ENCODE peak calls at places on chromosomes 5 and 9, in eight cellular contexts. One of them, this sample, is unnamed.

GRCh38 chr5:80607832-80608231 is 37.8 kb upstream of the ANKRD34B start:
- DNase-seq in AG10803: no peak
- DNase-seq in nephron progenitor cell: no peak
- DNase-seq in AG09319: no peak
- DNase-seq in Caco-2: no peak
- DNase-seq in activated CD8-positive, alpha-beta T cell treated with anti-CD3 and anti-CD28 coated beads for 36 hours: no peak
- DNase-seq in foreskin fibroblast: no peak
- DNase-seq in OCI-LY7: no peak
- DNase-seq in this sample: no peak

GRCh38 chr5:157269763-157270272 is 3.9 kb downstream of the CYFIP2 start:
- DNase-seq in AG10803: no peak
- DNase-seq in nephron progenitor cell: no peak
- DNase-seq in AG09319: no peak
- DNase-seq in Caco-2: no peak
- DNase-seq in activated CD8-positive, alpha-beta T cell treated with anti-CD3 and anti-CD28 coated beads for 36 hours: peak
- DNase-seq in foreskin fibroblast: no peak
- DNase-seq in OCI-LY7: no peak
- DNase-seq in this sample: no peak

GRCh38 chr9:135363556-135363955 is 116.0 kb upstream of the PPP1R26 start:
- DNase-seq in AG10803: no peak
- DNase-seq in nephron progenitor cell: no peak
- DNase-seq in AG09319: no peak
- DNase-seq in Caco-2: no peak
- DNase-seq in activated CD8-positive, alpha-beta T cell treated with anti-CD3 and anti-CD28 coated beads for 36 hours: no peak
- DNase-seq in foreskin fibroblast: no peak
- DNase-seq in OCI-LY7: no peak
- DNase-seq in this sample: no peak

GRCh38 chr9:133676450-133676849 is 40.3 kb downstream of the DBH start:
- DNase-seq in AG10803: no peak
- DNase-seq in nephron progenitor cell: no peak
- DNase-seq in AG09319: no peak
- DNase-seq in Caco-2: no peak
- DNase-seq in activated CD8-positive, alpha-beta T cell treated with anti-CD3 and anti-CD28 coated beads for 36 hours: no peak
- DNase-seq in foreskin fibroblast: no peak
- DNase-seq in OCI-LY7: no peak
- DNase-seq in this sample: no peak

GRCh38 chr5:66343370-66344071 is 199.4 kb downstream of the SREK1 start:
- DNase-seq in AG10803: no peak
- DNase-seq in nephron progenitor cell: no peak
- DNase-seq in AG09319: no peak
- DNase-seq in Caco-2: no peak
- DNase-seq in activated CD8-positive, alpha-beta T cell treated with anti-CD3 and anti-CD28 coated beads for 36 hours: no peak
- DNase-seq in foreskin fibroblast: no peak
- DNase-seq in OCI-LY7: no peak
- DNase-seq in this sample: no peak

GRCh38 chr9:134833294-134833880 is 47.2 kb upstream of the FCN2 start:
- DNase-seq in AG10803: no peak
- DNase-seq in nephron progenitor cell: no peak
- DNase-seq in AG09319: no peak
- DNase-seq in Caco-2: no peak
- DNase-seq in activated CD8-positive, alpha-beta T cell treated with anti-CD3 and anti-CD28 coated beads for 36 hours: no peak
- DNase-seq in foreskin fibroblast: no peak
- DNase-seq in OCI-LY7: no peak
- DNase-seq in this sample: no peak

GRCh38 chr9:121818016-121818661 is 166.7 kb downstream of the DAB2IP start:
- DNase-seq in AG10803: no peak
- DNase-seq in nephron progenitor cell: no peak
- DNase-seq in AG09319: no peak
- DNase-seq in Caco-2: no peak
- DNase-seq in activated CD8-positive, alpha-beta T cell treated with anti-CD3 and anti-CD28 coated beads for 36 hours: no peak
- DNase-seq in foreskin fibroblast: no peak
- DNase-seq in OCI-LY7: no peak
- DNase-seq in this sample: no peak

GRCh38 chr5:137994556-137994955 is 38.3 kb downstream of the FAM13B start:
- DNase-seq in AG10803: no peak
- DNase-seq in nephron progenitor cell: no peak
- DNase-seq in AG09319: no peak
- DNase-seq in Caco-2: no peak
- DNase-seq in activated CD8-positive, alpha-beta T cell treated with anti-CD3 and anti-CD28 coated beads for 36 hours: no peak
- DNase-seq in foreskin fibroblast: no peak
- DNase-seq in OCI-LY7: no peak
- DNase-seq in this sample: no peak

GRCh38 chr9:125745682-125746016 is 1.5 kb upstream of the PBX3 start:
- DNase-seq in AG10803: no peak
- DNase-seq in nephron progenitor cell: no peak
- DNase-seq in AG09319: no peak
- DNase-seq in Caco-2: no peak
- DNase-seq in activated CD8-positive, alpha-beta T cell treated with anti-CD3 and anti-CD28 coated beads for 36 hours: no peak
- DNase-seq in foreskin fibroblast: no peak
- DNase-seq in OCI-LY7: no peak
- DNase-seq in this sample: peak

GRCh38 chr9:118222375-118222774 is 518.2 kb downstream of the TLR4 start:
- DNase-seq in AG10803: no peak
- DNase-seq in nephron progenitor cell: peak
- DNase-seq in AG09319: no peak
- DNase-seq in Caco-2: no peak
- DNase-seq in activated CD8-positive, alpha-beta T cell treated with anti-CD3 and anti-CD28 coated beads for 36 hours: no peak
- DNase-seq in foreskin fibroblast: no peak
- DNase-seq in OCI-LY7: no peak
- DNase-seq in this sample: no peak

GRCh38 chr5:130963798-130964197 is 201.3 kb downstream of the HINT1 start:
- DNase-seq in AG10803: peak
- DNase-seq in nephron progenitor cell: no peak
- DNase-seq in AG09319: no peak
- DNase-seq in Caco-2: no peak
- DNase-seq in activated CD8-positive, alpha-beta T cell treated with anti-CD3 and anti-CD28 coated beads for 36 hours: no peak
- DNase-seq in foreskin fibroblast: no peak
- DNase-seq in OCI-LY7: no peak
- DNase-seq in this sample: no peak

GRCh38 chr9:125254231-125254630 is 7.4 kb upstream of the GAPVD1 start:
- DNase-seq in AG10803: no peak
- DNase-seq in nephron progenitor cell: no peak
- DNase-seq in AG09319: no peak
- DNase-seq in Caco-2: no peak
- DNase-seq in activated CD8-positive, alpha-beta T cell treated with anti-CD3 and anti-CD28 coated beads for 36 hours: no peak
- DNase-seq in foreskin fibroblast: no peak
- DNase-seq in OCI-LY7: no peak
- DNase-seq in this sample: no peak

GRCh38 chr9:34398875-34399274 is 22.2 kb upstream of the MYORG start:
- DNase-seq in AG10803: no peak
- DNase-seq in nephron progenitor cell: no peak
- DNase-seq in AG09319: no peak
- DNase-seq in Caco-2: no peak
- DNase-seq in activated CD8-positive, alpha-beta T cell treated with anti-CD3 and anti-CD28 coated beads for 36 hours: no peak
- DNase-seq in foreskin fibroblast: no peak
- DNase-seq in OCI-LY7: no peak
- DNase-seq in this sample: no peak

GRCh38 chr5:154583545-154584168 is 105.6 kb upstream of the HAND1 start:
- DNase-seq in AG10803: no peak
- DNase-seq in nephron progenitor cell: no peak
- DNase-seq in AG09319: no peak
- DNase-seq in Caco-2: peak
- DNase-seq in activated CD8-positive, alpha-beta T cell treated with anti-CD3 and anti-CD28 coated beads for 36 hours: no peak
- DNase-seq in foreskin fibroblast: no peak
- DNase-seq in OCI-LY7: no peak
- DNase-seq in this sample: no peak

GRCh38 chr9:136363606-136364368 is at the start of gene DNLZ:
- DNase-seq in AG10803: peak
- DNase-seq in nephron progenitor cell: peak
- DNase-seq in AG09319: peak
- DNase-seq in Caco-2: peak
- DNase-seq in activated CD8-positive, alpha-beta T cell treated with anti-CD3 and anti-CD28 coated beads for 36 hours: peak
- DNase-seq in foreskin fibroblast: peak
- DNase-seq in OCI-LY7: peak
- DNase-seq in this sample: peak

GRCh38 chr9:136363106-136363605 is 388 bp downstream of the DNLZ start:
- DNase-seq in AG10803: peak
- DNase-seq in nephron progenitor cell: peak
- DNase-seq in AG09319: peak
- DNase-seq in Caco-2: peak
- DNase-seq in activated CD8-positive, alpha-beta T cell treated with anti-CD3 and anti-CD28 coated beads for 36 hours: peak
- DNase-seq in foreskin fibroblast: peak
- DNase-seq in OCI-LY7: peak
- DNase-seq in this sample: peak

GRCh38 chr9:136365775-136366223 is 2.3 kb upstream of the DNLZ start:
- DNase-seq in AG10803: no peak
- DNase-seq in nephron progenitor cell: no peak
- DNase-seq in AG09319: no peak
- DNase-seq in Caco-2: no peak
- DNase-seq in activated CD8-positive, alpha-beta T cell treated with anti-CD3 and anti-CD28 coated beads for 36 hours: no peak
- DNase-seq in foreskin fibroblast: no peak
- DNase-seq in OCI-LY7: peak
- DNase-seq in this sample: no peak

GRCh38 chr9:136364942-136365774 is 1.6 kb upstream of the DNLZ start:
- DNase-seq in AG10803: peak
- DNase-seq in nephron progenitor cell: no peak
- DNase-seq in AG09319: no peak
- DNase-seq in Caco-2: no peak
- DNase-seq in activated CD8-positive, alpha-beta T cell treated with anti-CD3 and anti-CD28 coated beads for 36 hours: no peak
- DNase-seq in foreskin fibroblast: peak
- DNase-seq in OCI-LY7: no peak
- DNase-seq in this sample: no peak

DNA sequence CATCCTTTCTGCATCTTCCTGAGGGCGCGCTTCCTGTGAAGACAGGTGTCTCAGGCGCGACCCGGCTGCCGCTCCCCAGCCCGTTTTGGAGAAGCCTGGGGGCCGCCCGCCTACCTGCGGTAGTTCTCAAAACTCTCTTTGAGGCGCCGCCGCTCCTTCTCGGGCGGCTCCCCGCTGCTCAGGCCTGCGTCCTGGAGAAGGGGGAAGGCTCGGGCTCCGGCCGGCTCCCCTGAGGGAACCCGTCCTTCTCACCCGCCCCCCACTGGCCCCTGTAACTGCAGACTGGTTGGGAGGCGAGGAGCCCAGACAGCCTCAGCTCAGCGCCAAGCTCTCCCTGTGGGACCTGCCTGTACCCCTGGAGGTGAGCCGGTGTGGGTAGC is 815 bp upstream of the DNLZ start:
- DNase-seq in AG10803: no peak
- DNase-seq in nephron progenitor cell: no peak
- DNase-seq in AG09319: no peak
- DNase-seq in Caco-2: no peak
- DNase-seq in activated CD8-positive, alpha-beta T cell treated with anti-CD3 and anti-CD28 coated beads for 36 hours: no peak
- DNase-seq in foreskin fibroblast: no peak
- DNase-seq in OCI-LY7: no peak
- DNase-seq in this sample: no peak
- TF ChIP-seq CTCF in AG10803: no peak
- TF ChIP-seq CTCF in nephron progenitor cell: no peak
- TF ChIP-seq CTCF in AG09319: no peak
- TF ChIP-seq CTCF in Caco-2: no peak
- TF ChIP-seq CTCF in activated CD8-positive, alpha-beta T cell treated with anti-CD3 and anti-CD28 coated beads for 36 hours: no peak
- TF ChIP-seq CTCF in foreskin fibroblast: no peak
- TF ChIP-seq CTCF in OCI-LY7: no peak
- TF ChIP-seq CTCF in this sample: no peak

DNA sequence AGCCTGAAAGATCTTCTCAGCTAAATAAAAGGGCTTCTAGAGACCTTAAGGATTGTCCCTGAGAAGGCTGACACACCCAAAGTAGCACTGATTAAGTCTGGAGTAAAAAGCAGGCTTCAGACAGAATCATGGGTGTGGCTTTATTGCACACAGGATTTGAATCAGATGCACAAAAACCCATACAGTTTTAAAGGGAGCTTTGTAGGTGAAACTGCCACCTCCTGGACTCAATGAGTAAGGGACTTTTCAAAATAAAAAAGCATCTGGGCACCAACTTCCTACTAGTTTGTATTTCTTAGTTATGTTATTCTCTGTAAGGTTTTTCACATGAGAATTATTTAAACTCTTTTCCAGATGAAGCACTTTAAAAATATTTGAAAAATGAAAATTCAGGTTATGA is 129.4 kb downstream of the EDIL3 start:
- DNase-seq in AG10803: peak
- DNase-seq in nephron progenitor cell: no peak
- DNase-seq in AG09319: peak
- DNase-seq in Caco-2: no peak
- DNase-seq in activated CD8-positive, alpha-beta T cell treated with anti-CD3 and anti-CD28 coated beads for 36 hours: no peak
- DNase-seq in foreskin fibroblast: peak
- DNase-seq in OCI-LY7: peak
- DNase-seq in this sample: no peak
- TF ChIP-seq CTCF in AG10803: peak
- TF ChIP-seq CTCF in nephron progenitor cell: peak
- TF ChIP-seq CTCF in AG09319: peak
- TF ChIP-seq CTCF in Caco-2: peak
- TF ChIP-seq CTCF in activated CD8-positive, alpha-beta T cell treated with anti-CD3 and anti-CD28 coated beads for 36 hours: no peak
- TF ChIP-seq CTCF in foreskin fibroblast: peak
- TF ChIP-seq CTCF in OCI-LY7: peak
- TF ChIP-seq CTCF in this sample: peak

DNA sequence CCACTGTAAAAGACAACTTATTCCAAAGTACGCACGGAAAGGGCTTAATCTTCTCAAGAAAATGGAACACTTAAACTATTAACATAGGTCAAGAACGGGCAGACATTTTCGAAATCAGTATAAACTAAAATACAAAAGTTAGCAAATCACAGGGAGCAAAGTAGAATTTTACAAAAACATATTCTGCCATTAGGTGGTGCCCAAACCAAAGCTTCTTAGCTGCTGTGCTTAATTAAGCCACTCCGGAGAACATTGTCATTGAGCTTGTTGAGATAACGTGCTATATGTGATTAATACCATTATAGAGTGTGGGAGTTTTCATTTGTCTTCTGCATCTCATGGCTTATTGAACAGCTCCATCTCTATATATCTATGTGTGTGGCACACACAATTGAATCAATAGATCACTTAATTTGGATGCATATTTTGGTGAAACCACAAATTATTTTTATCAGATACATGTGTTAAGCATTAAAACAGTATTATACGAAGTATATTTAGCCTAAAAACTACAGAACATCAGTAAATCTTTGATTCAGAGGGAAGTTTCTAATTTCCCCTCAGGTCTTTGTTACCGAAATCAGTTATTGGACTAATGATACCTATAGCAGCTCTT is 23.4 kb downstream of the UBLCP1 start:
- DNase-seq in AG10803: peak
- DNase-seq in nephron progenitor cell: no peak
- DNase-seq in AG09319: no peak
- DNase-seq in Caco-2: no peak
- DNase-seq in activated CD8-positive, alpha-beta T cell treated with anti-CD3 and anti-CD28 coated beads for 36 hours: no peak
- DNase-seq in foreskin fibroblast: peak
- DNase-seq in OCI-LY7: peak
- DNase-seq in this sample: peak
- TF ChIP-seq CTCF in AG10803: peak
- TF ChIP-seq CTCF in nephron progenitor cell: peak
- TF ChIP-seq CTCF in AG09319: peak
- TF ChIP-seq CTCF in Caco-2: peak
- TF ChIP-seq CTCF in activated CD8-positive, alpha-beta T cell treated with anti-CD3 and anti-CD28 coated beads for 36 hours: peak
- TF ChIP-seq CTCF in foreskin fibroblast: peak
- TF ChIP-seq CTCF in OCI-LY7: peak
- TF ChIP-seq CTCF in this sample: peak

DNA sequence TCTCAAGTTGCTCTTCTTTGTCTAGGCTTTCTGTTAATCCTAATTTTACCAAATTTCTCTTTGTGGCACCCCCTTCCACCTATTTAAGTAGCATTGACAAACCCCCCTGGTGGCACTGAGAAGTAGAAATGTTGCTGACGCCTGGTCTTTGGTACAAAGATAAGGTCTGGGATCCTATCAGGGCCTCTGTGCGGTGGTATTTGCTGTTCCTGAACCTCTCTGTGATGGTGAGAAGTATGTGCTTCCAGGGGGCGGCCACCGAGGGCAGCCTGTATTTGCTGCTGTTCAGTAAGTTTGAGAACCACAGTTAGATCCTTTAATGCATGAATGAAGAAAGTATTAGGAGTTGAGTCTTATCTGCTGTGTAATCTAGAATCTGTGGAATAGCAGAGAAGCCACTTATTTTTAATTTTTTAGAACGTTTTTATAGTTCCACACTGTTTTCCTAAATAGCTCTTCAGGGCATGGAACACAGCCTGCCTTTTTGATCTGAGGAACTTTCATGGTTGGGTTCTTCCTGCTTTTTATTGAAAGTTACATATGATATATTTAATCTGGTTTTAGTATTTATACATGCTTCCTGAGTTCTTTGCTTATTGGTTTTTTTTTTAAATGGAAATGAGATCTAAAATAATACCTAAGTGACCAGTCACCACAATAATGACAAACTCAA is 124.2 kb downstream of the TRIO start:
- DNase-seq in AG10803: no peak
- DNase-seq in nephron progenitor cell: no peak
- DNase-seq in AG09319: no peak
- DNase-seq in Caco-2: no peak
- DNase-seq in activated CD8-positive, alpha-beta T cell treated with anti-CD3 and anti-CD28 coated beads for 36 hours: no peak
- DNase-seq in foreskin fibroblast: no peak
- DNase-seq in OCI-LY7: no peak
- DNase-seq in this sample: peak
- TF ChIP-seq CTCF in AG10803: no peak
- TF ChIP-seq CTCF in nephron progenitor cell: no peak
- TF ChIP-seq CTCF in AG09319: no peak
- TF ChIP-seq CTCF in Caco-2: no peak
- TF ChIP-seq CTCF in activated CD8-positive, alpha-beta T cell treated with anti-CD3 and anti-CD28 coated beads for 36 hours: no peak
- TF ChIP-seq CTCF in foreskin fibroblast: no peak
- TF ChIP-seq CTCF in OCI-LY7: peak
- TF ChIP-seq CTCF in this sample: peak

This sample was measured in HFFc6.